ENCODE peak calls at places on chromosomes 7 and 10, in ten cellular contexts. One of them, this sample, is unnamed.

GRCh38 chr10:83262434-83262833 is 876.9 kb upstream of the GHITM start:
- DNase-seq in caudate nucleus: no peak
- DNase-seq in bronchial epithelial cell: no peak
- DNase-seq in dorsolateral prefrontal cortex: no peak
- DNase-seq in hepatocyte: no peak
- DNase-seq in RPMI8226: no peak
- DNase-seq in aorta: no peak
- DNase-seq in stimulated activated CD4-positive, alpha-beta T cell treated with anti-CD3 and anti-CD28 coated beads, TNF-alpha, amount 100 ng/mL, for 24 hours: no peak
- DNase-seq in HCT116: no peak
- DNase-seq in BJ: no peak
- DNase-seq in this sample: no peak

GRCh38 chr7:80520199-80520598 is 8.3 kb upstream of the GNAT3 start:
- DNase-seq in aorta: no peak
- DNase-seq in dorsolateral prefrontal cortex: no peak
- DNase-seq in caudate nucleus: no peak
- DNase-seq in stimulated activated CD4-positive, alpha-beta T cell treated with anti-CD3 and anti-CD28 coated beads, TNF-alpha, amount 100 ng/mL, for 24 hours: no peak
- DNase-seq in hepatocyte: no peak
- DNase-seq in HCT116: no peak
- DNase-seq in RPMI8226: no peak
- DNase-seq in bronchial epithelial cell: peak; percentile 42
- DNase-seq in BJ: no peak
- DNase-seq in this sample: no peak

GRCh38 chr7:135855836-135856235 is 107.2 kb upstream of the FAM180A start:
- DNase-seq in dorsolateral prefrontal cortex: no peak
- DNase-seq in bronchial epithelial cell: peak; percentile 71
- DNase-seq in aorta: no peak
- DNase-seq in HCT116: no peak
- DNase-seq in RPMI8226: peak; percentile 86
- DNase-seq in caudate nucleus: no peak
- DNase-seq in stimulated activated CD4-positive, alpha-beta T cell treated with anti-CD3 and anti-CD28 coated beads, TNF-alpha, amount 100 ng/mL, for 24 hours: no peak
- DNase-seq in BJ: no peak
- DNase-seq in hepatocyte: no peak
- DNase-seq in this sample: no peak

GRCh38 chr7:115340828-115341227 is 418.9 kb downstream of the MDFIC start:
- DNase-seq in bronchial epithelial cell: peak; percentile 98
- DNase-seq in dorsolateral prefrontal cortex: no peak
- DNase-seq in RPMI8226: no peak
- DNase-seq in BJ: no peak
- DNase-seq in caudate nucleus: no peak
- DNase-seq in hepatocyte: no peak
- DNase-seq in aorta: no peak
- DNase-seq in stimulated activated CD4-positive, alpha-beta T cell treated with anti-CD3 and anti-CD28 coated beads, TNF-alpha, amount 100 ng/mL, for 24 hours: no peak
- DNase-seq in HCT116: peak; percentile 47
- DNase-seq in this sample: no peak

GRCh38 chr10:109474817-109475216 is 448.5 kb downstream of the XPNPEP1 start:
- DNase-seq in stimulated activated CD4-positive, alpha-beta T cell treated with anti-CD3 and anti-CD28 coated beads, TNF-alpha, amount 100 ng/mL, for 24 hours: no peak
- DNase-seq in bronchial epithelial cell: no peak
- DNase-seq in HCT116: no peak
- DNase-seq in dorsolateral prefrontal cortex: no peak
- DNase-seq in BJ: no peak
- DNase-seq in aorta: no peak
- DNase-seq in RPMI8226: no peak
- DNase-seq in caudate nucleus: no peak
- DNase-seq in hepatocyte: peak; percentile 7
- DNase-seq in this sample: no peak

GRCh38 chr10:129622736-129623135 is 155.7 kb downstream of the MGMT start:
- DNase-seq in aorta: no peak
- DNase-seq in dorsolateral prefrontal cortex: no peak
- DNase-seq in HCT116: no peak
- DNase-seq in hepatocyte: no peak
- DNase-seq in BJ: no peak
- DNase-seq in stimulated activated CD4-positive, alpha-beta T cell treated with anti-CD3 and anti-CD28 coated beads, TNF-alpha, amount 100 ng/mL, for 24 hours: no peak
- DNase-seq in caudate nucleus: no peak
- DNase-seq in bronchial epithelial cell: no peak
- DNase-seq in RPMI8226: no peak
- DNase-seq in this sample: no peak

GRCh38 chr7:11716185-11716584 is 115.8 kb downstream of the THSD7A start:
- DNase-seq in stimulated activated CD4-positive, alpha-beta T cell treated with anti-CD3 and anti-CD28 coated beads, TNF-alpha, amount 100 ng/mL, for 24 hours: no peak
- DNase-seq in BJ: no peak
- DNase-seq in aorta: no peak
- DNase-seq in bronchial epithelial cell: peak; percentile 72
- DNase-seq in RPMI8226: no peak
- DNase-seq in HCT116: peak; percentile 16
- DNase-seq in caudate nucleus: no peak
- DNase-seq in dorsolateral prefrontal cortex: no peak
- DNase-seq in hepatocyte: no peak
- DNase-seq in this sample: no peak

GRCh38 chr7:98293746-98294145 is 12.3 kb downstream of the BRI3 start:
- DNase-seq in HCT116: no peak
- DNase-seq in stimulated activated CD4-positive, alpha-beta T cell treated with anti-CD3 and anti-CD28 coated beads, TNF-alpha, amount 100 ng/mL, for 24 hours: no peak
- DNase-seq in aorta: no peak
- DNase-seq in hepatocyte: peak; percentile 8
- DNase-seq in bronchial epithelial cell: no peak
- DNase-seq in caudate nucleus: no peak
- DNase-seq in BJ: no peak
- DNase-seq in dorsolateral prefrontal cortex: no peak
- DNase-seq in RPMI8226: no peak
- DNase-seq in this sample: no peak

GRCh38 chr10:43231523-43232078 is 35.3 kb downstream of the RASGEF1A start:
- DNase-seq in stimulated activated CD4-positive, alpha-beta T cell treated with anti-CD3 and anti-CD28 coated beads, TNF-alpha, amount 100 ng/mL, for 24 hours: no peak
- DNase-seq in caudate nucleus: no peak
- DNase-seq in dorsolateral prefrontal cortex: peak; percentile 19
- DNase-seq in bronchial epithelial cell: no peak
- DNase-seq in hepatocyte: no peak
- DNase-seq in BJ: no peak
- DNase-seq in aorta: peak; percentile 37
- DNase-seq in RPMI8226: no peak
- DNase-seq in HCT116: no peak
- DNase-seq in this sample: peak; percentile 57

GRCh38 chr7:98621573-98622482 is 4.7 kb downstream of the NPTX2 start:
- DNase-seq in HCT116: no peak
- DNase-seq in aorta: no peak
- DNase-seq in caudate nucleus: no peak
- DNase-seq in stimulated activated CD4-positive, alpha-beta T cell treated with anti-CD3 and anti-CD28 coated beads, TNF-alpha, amount 100 ng/mL, for 24 hours: no peak
- DNase-seq in hepatocyte: no peak
- DNase-seq in RPMI8226: no peak
- DNase-seq in dorsolateral prefrontal cortex: no peak
- DNase-seq in bronchial epithelial cell: no peak
- DNase-seq in BJ: no peak
- DNase-seq in this sample: no peak

GRCh38 chr7:133705596-133705995 is 421.5 kb upstream of the LRGUK start:
- DNase-seq in hepatocyte: no peak
- DNase-seq in caudate nucleus: no peak
- DNase-seq in HCT116: peak; percentile 74
- DNase-seq in dorsolateral prefrontal cortex: no peak
- DNase-seq in RPMI8226: no peak
- DNase-seq in stimulated activated CD4-positive, alpha-beta T cell treated with anti-CD3 and anti-CD28 coated beads, TNF-alpha, amount 100 ng/mL, for 24 hours: no peak
- DNase-seq in BJ: no peak
- DNase-seq in bronchial epithelial cell: peak; percentile 96
- DNase-seq in aorta: no peak
- DNase-seq in this sample: no peak

GRCh38 chr10:124075116-124075955 is 18.1 kb downstream of the CHST15 start:
- DNase-seq in aorta: no peak
- DNase-seq in caudate nucleus: no peak
- DNase-seq in bronchial epithelial cell: no peak
- DNase-seq in HCT116: no peak
- DNase-seq in hepatocyte: no peak
- DNase-seq in BJ: no peak
- DNase-seq in stimulated activated CD4-positive, alpha-beta T cell treated with anti-CD3 and anti-CD28 coated beads, TNF-alpha, amount 100 ng/mL, for 24 hours: no peak
- DNase-seq in dorsolateral prefrontal cortex: no peak
- DNase-seq in RPMI8226: no peak
- DNase-seq in this sample: no peak

GRCh38 chr7:154680894-154681659 is 321.8 kb downstream of the PAXIP1 start:
- DNase-seq in dorsolateral prefrontal cortex: no peak
- DNase-seq in bronchial epithelial cell: no peak
- DNase-seq in aorta: no peak
- DNase-seq in BJ: no peak
- DNase-seq in HCT116: no peak
- DNase-seq in hepatocyte: no peak
- DNase-seq in RPMI8226: no peak
- DNase-seq in stimulated activated CD4-positive, alpha-beta T cell treated with anti-CD3 and anti-CD28 coated beads, TNF-alpha, amount 100 ng/mL, for 24 hours: no peak
- DNase-seq in caudate nucleus: no peak
- DNase-seq in this sample: no peak

GRCh38 chr10:104349623-104350142 is 4.0 kb upstream of the CFAP58 start:
- DNase-seq in RPMI8226: peak; percentile 80
- DNase-seq in bronchial epithelial cell: peak; percentile 98
- DNase-seq in hepatocyte: peak; percentile 78
- DNase-seq in aorta: no peak
- DNase-seq in BJ: no peak
- DNase-seq in HCT116: no peak
- DNase-seq in dorsolateral prefrontal cortex: no peak
- DNase-seq in stimulated activated CD4-positive, alpha-beta T cell treated with anti-CD3 and anti-CD28 coated beads, TNF-alpha, amount 100 ng/mL, for 24 hours: no peak
- DNase-seq in caudate nucleus: no peak
- DNase-seq in this sample: no peak

GRCh38 chr7:134649231-134649775 is 2.6 kb downstream of the BPGM start:
- DNase-seq in stimulated activated CD4-positive, alpha-beta T cell treated with anti-CD3 and anti-CD28 coated beads, TNF-alpha, amount 100 ng/mL, for 24 hours: no peak
- DNase-seq in bronchial epithelial cell: no peak
- DNase-seq in caudate nucleus: no peak
- DNase-seq in hepatocyte: no peak
- DNase-seq in dorsolateral prefrontal cortex: no peak
- DNase-seq in BJ: no peak
- DNase-seq in HCT116: no peak
- DNase-seq in RPMI8226: no peak
- DNase-seq in aorta: no peak
- DNase-seq in this sample: no peak

GRCh38 chr7:1906087-1906830 is 236.2 kb downstream of the ELFN1 start:
- DNase-seq in hepatocyte: no peak
- DNase-seq in caudate nucleus: no peak
- DNase-seq in HCT116: no peak
- DNase-seq in BJ: no peak
- DNase-seq in stimulated activated CD4-positive, alpha-beta T cell treated with anti-CD3 and anti-CD28 coated beads, TNF-alpha, amount 100 ng/mL, for 24 hours: no peak
- DNase-seq in aorta: no peak
- DNase-seq in dorsolateral prefrontal cortex: no peak
- DNase-seq in RPMI8226: no peak
- DNase-seq in bronchial epithelial cell: no peak
- DNase-seq in this sample: no peak

GRCh38 chr10:102004376-102004775 is 51.6 kb downstream of the ARMH3 start:
- DNase-seq in RPMI8226: no peak
- DNase-seq in hepatocyte: no peak
- DNase-seq in bronchial epithelial cell: peak; percentile 77
- DNase-seq in caudate nucleus: no peak
- DNase-seq in stimulated activated CD4-positive, alpha-beta T cell treated with anti-CD3 and anti-CD28 coated beads, TNF-alpha, amount 100 ng/mL, for 24 hours: no peak
- DNase-seq in HCT116: no peak
- DNase-seq in BJ: no peak
- DNase-seq in dorsolateral prefrontal cortex: no peak
- DNase-seq in aorta: no peak
- DNase-seq in this sample: no peak

GRCh38 chr7:142104550-142105527 is 6.7 kb upstream of the MGAM2 start:
- DNase-seq in caudate nucleus: no peak
- DNase-seq in aorta: peak; percentile 46
- DNase-seq in HCT116: peak; percentile 27
- DNase-seq in BJ: no peak
- DNase-seq in RPMI8226: no peak
- DNase-seq in bronchial epithelial cell: peak; percentile 96
- DNase-seq in dorsolateral prefrontal cortex: no peak
- DNase-seq in stimulated activated CD4-positive, alpha-beta T cell treated with anti-CD3 and anti-CD28 coated beads, TNF-alpha, amount 100 ng/mL, for 24 hours: no peak
- DNase-seq in hepatocyte: peak; percentile 45
- DNase-seq in this sample: no peak

GRCh38 chr10:60817135-60817805 is 39.0 kb downstream of the CDK1 start:
- DNase-seq in BJ: no peak
- DNase-seq in stimulated activated CD4-positive, alpha-beta T cell treated with anti-CD3 and anti-CD28 coated beads, TNF-alpha, amount 100 ng/mL, for 24 hours: no peak
- DNase-seq in HCT116: no peak
- DNase-seq in aorta: peak; percentile 54
- DNase-seq in caudate nucleus: no peak
- DNase-seq in bronchial epithelial cell: no peak
- DNase-seq in hepatocyte: no peak
- DNase-seq in RPMI8226: peak; percentile 75
- DNase-seq in dorsolateral prefrontal cortex: no peak
- DNase-seq in this sample: no peak

GRCh38 chr10:91540714-91541113 is 92.2 kb downstream of the PPP1R3C start:
- DNase-seq in RPMI8226: peak; percentile 91
- DNase-seq in caudate nucleus: no peak
- DNase-seq in hepatocyte: no peak
- DNase-seq in dorsolateral prefrontal cortex: no peak
- DNase-seq in HCT116: peak; percentile 4
- DNase-seq in stimulated activated CD4-positive, alpha-beta T cell treated with anti-CD3 and anti-CD28 coated beads, TNF-alpha, amount 100 ng/mL, for 24 hours: no peak
- DNase-seq in bronchial epithelial cell: peak; percentile 84
- DNase-seq in aorta: no peak
- DNase-seq in BJ: no peak
- DNase-seq in this sample: no peak

GRCh38 chr10:101237908-101238731 is 8.9 kb upstream of the LBX1 start:
- DNase-seq in RPMI8226: no peak
- DNase-seq in caudate nucleus: no peak
- DNase-seq in hepatocyte: no peak
- DNase-seq in bronchial epithelial cell: no peak
- DNase-seq in HCT116: no peak
- DNase-seq in BJ: no peak
- DNase-seq in dorsolateral prefrontal cortex: no peak
- DNase-seq in aorta: no peak
- DNase-seq in stimulated activated CD4-positive, alpha-beta T cell treated with anti-CD3 and anti-CD28 coated beads, TNF-alpha, amount 100 ng/mL, for 24 hours: no peak
- DNase-seq in this sample: no peak

GRCh38 chr10:119320981-119321380 is 113.6 kb downstream of the GRK5 start:
- DNase-seq in dorsolateral prefrontal cortex: no peak
- DNase-seq in stimulated activated CD4-positive, alpha-beta T cell treated with anti-CD3 and anti-CD28 coated beads, TNF-alpha, amount 100 ng/mL, for 24 hours: no peak
- DNase-seq in bronchial epithelial cell: no peak
- DNase-seq in aorta: no peak
- DNase-seq in HCT116: no peak
- DNase-seq in hepatocyte: no peak
- DNase-seq in caudate nucleus: no peak
- DNase-seq in RPMI8226: no peak
- DNase-seq in BJ: no peak
- DNase-seq in this sample: no peak

GRCh38 chr7:44796034-44796503 is 412 bp upstream of the PPIA start:
- DNase-seq in caudate nucleus: no peak
- DNase-seq in BJ: no peak
- DNase-seq in bronchial epithelial cell: peak; percentile 45
- DNase-seq in RPMI8226: peak; percentile 86
- DNase-seq in dorsolateral prefrontal cortex: no peak
- DNase-seq in aorta: no peak
- DNase-seq in hepatocyte: no peak
- DNase-seq in HCT116: peak; percentile 16
- DNase-seq in stimulated activated CD4-positive, alpha-beta T cell treated with anti-CD3 and anti-CD28 coated beads, TNF-alpha, amount 100 ng/mL, for 24 hours: no peak
- DNase-seq in this sample: no peak

GRCh38 chr10:46552526-46553237 is 3.8 kb downstream of the GPRIN2 start:
- DNase-seq in aorta: no peak
- DNase-seq in bronchial epithelial cell: no peak
- DNase-seq in HCT116: no peak
- DNase-seq in RPMI8226: no peak
- DNase-seq in dorsolateral prefrontal cortex: peak; percentile 32
- DNase-seq in stimulated activated CD4-positive, alpha-beta T cell treated with anti-CD3 and anti-CD28 coated beads, TNF-alpha, amount 100 ng/mL, for 24 hours: no peak
- DNase-seq in hepatocyte: no peak
- DNase-seq in caudate nucleus: no peak
- DNase-seq in BJ: no peak
- DNase-seq in this sample: peak; percentile 74

GRCh38 chr10:58266826-58267712 is 625 bp downstream of the IPMK start:
- DNase-seq in dorsolateral prefrontal cortex: no peak
- DNase-seq in aorta: peak; percentile 82
- DNase-seq in RPMI8226: peak; percentile 55
- DNase-seq in bronchial epithelial cell: peak; percentile 66
- DNase-seq in hepatocyte: peak; percentile 53
- DNase-seq in HCT116: no peak
- DNase-seq in BJ: no peak
- DNase-seq in stimulated activated CD4-positive, alpha-beta T cell treated with anti-CD3 and anti-CD28 coated beads, TNF-alpha, amount 100 ng/mL, for 24 hours: peak; percentile 21
- DNase-seq in caudate nucleus: peak; percentile 43
- DNase-seq in this sample: peak; percentile 86

This sample was measured in coronary artery.